ENCODE peak calls at places on chromosomes 3 and 15, in five cellular contexts. E is HepG2, X is sigmoid colon, S is H1, J is GM23338. W is an unnamed sample. For H3K4me1 and H3K36me3, the result is how much of the 10 kb centered on the place peaks cover.

GRCh38 chr15:64349375-64349774 is 6.6 kb downstream of the CSNK1G1 start:
- DNase-seq in E (no peak), X (no peak), S (no peak), J (no peak), W (no peak)

GRCh38 chr15:58074452-58074851 is 8.9 kb upstream of the ALDH1A2 start:
- DNase-seq in E (no peak), X (no peak), S (no peak), J (peak), W (no peak)

GRCh38 chr3:67048067-67048715 is 50.1 kb downstream of the KBTBD8 start:
- DNase-seq in E (no peak), X (no peak), S (no peak), J (no peak), W (no peak)

GRCh38 chr15:70210076-70210475 is 112.4 kb upstream of the TLE3 start:
- DNase-seq in E (no peak), X (no peak), S (no peak), J (no peak), W (no peak)

GRCh38 chr3:183629546-183630301 is 5.7 kb upstream of the KLHL24 start:
- DNase-seq in E (no peak), X (no peak), S (no peak), J (peak), W (no peak)

GRCh38 chr3:49411550-49411967 is 217 bp downstream of the RHOA start:
- DNase-seq in E (peak), X (peak), S (no peak), J (peak), W (peak)

GRCh38 chr3:147760998-147761397 is 351.8 kb downstream of the ZIC1 start:
- DNase-seq in E (no peak), X (no peak), S (no peak), J (no peak), W (no peak)

GRCh38 chr15:52463638-52464037 is 65.0 kb downstream of the MYO5A start:
- DNase-seq in E (no peak), X (no peak), S (no peak), J (no peak), W (no peak)

GRCh38 chr3:190368871-190369270 is 19.1 kb upstream of the CLDN16 start:
- DNase-seq in E (no peak), X (no peak), S (no peak), J (no peak), W (no peak)

GRCh38 chr3:148178508-148178907 is 519.2 kb upstream of the AGTR1 start:
- DNase-seq in E (peak), X (no peak), S (no peak), J (no peak), W (no peak)

GRCh38 chr3:171640520-171641412 is 169.5 kb downstream of the PLD1 start:
- DNase-seq in E (peak), X (no peak), S (no peak), J (peak), W (no peak)

GRCh38 chr3:45425237-45425933 is 37.0 kb downstream of the LARS2 start:
- DNase-seq in E (no peak), X (no peak), S (no peak), J (no peak), W (no peak)

GRCh38 chr3:158233791-158234190 is 123.9 kb downstream of the RSRC1 start:
- DNase-seq in E (no peak), X (no peak), S (no peak), J (no peak), W (no peak)

GRCh38 chr3:13040381-13041074 is 32.7 kb downstream of the IQSEC1 start:
- DNase-seq in E (no peak), X (no peak), S (no peak), J (no peak), W (peak)

GRCh38 chr3:186985713-186986364 is 55.5 kb downstream of the ST6GAL1 start:
- DNase-seq in E (no peak), X (no peak), S (no peak), J (no peak), W (no peak)

GRCh38 chr3:186679151-186679550 is 13.3 kb downstream of the HRG start:
- DNase-seq in E (no peak), X (no peak), S (no peak), J (no peak), W (no peak)

GRCh38 chr3:124966557-124967480 is 32.3 kb upstream of the MUC13 start:
- DNase-seq in E (no peak), X (no peak), S (no peak), J (no peak), W (no peak)

GRCh38 chr3:8649757-8650156 is 5.2 kb upstream of the SSUH2 start:
- DNase-seq in E (no peak), X (peak), S (no peak), J (no peak), W (peak)

GRCh38 chr3:190533511-190534282 is 19.8 kb downstream of the IL1RAP start:
- DNase-seq in E (no peak), X (peak), S (no peak), J (peak), W (no peak)

DNA sequence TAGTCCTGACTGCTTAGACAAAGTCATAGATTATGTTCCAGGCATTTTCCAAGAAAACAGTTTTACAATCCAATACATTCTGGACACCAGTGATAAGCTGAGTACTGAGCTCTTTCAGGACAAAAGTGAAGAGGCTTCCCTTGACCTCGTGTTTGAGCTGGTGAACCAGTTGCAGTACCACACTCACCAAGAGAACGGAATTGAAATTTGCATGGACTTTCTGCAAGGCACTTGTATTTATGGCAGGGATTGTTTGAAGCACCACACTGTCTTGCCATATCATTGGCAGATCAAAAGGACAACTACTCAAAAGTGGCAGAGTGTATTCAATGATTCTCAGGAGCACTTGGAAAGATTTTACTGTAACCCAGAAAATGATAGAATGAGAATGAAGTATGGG is 3.8 kb downstream of the TIPARP start:
- DNase-seq in E (no peak), X (no peak), S (no peak), J (no peak), W (no peak)
- H3K4me1 ChIP-seq in E (half or more), X (half or more), S (under half), J (under half), W (half or more)

DNA sequence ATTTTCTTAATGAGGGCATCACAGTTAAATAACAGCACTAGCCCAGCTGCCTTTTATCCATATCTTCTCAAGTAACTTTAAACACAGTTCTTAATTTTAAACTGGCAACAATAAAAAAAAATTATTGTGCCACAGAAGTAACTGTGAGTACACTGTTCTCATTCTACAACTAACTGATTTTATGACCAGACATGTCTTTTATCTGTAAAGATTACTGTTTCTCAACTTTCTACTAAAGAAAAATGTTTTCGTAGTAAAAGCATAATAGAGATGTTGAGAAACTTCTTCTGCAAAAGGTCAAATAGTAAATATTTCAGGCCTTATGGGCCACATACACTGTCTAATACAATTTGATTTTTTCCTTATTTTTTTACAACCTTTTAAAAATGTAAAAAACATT is 32.0 kb downstream of the PLOD2 start:
- DNase-seq in E (no peak), X (no peak), S (no peak), J (no peak), W (no peak)
- TF ChIP-seq POLR2AphosphoS5 in E (no peak), X (no peak), S (no peak), J (no peak), W (no peak)

GRCh38 chr15:63250312-63250965 is 27.0 kb upstream of the APH1B start:
- DNase-seq in E (no peak), X (no peak), S (no peak), J (no peak), W (no peak)

GRCh38 chr15:63255485-63255990 is 21.9 kb upstream of the APH1B start:
- DNase-seq in E (no peak), X (no peak), S (no peak), J (peak), W (no peak)

GRCh38 chr15:63252292-63252691 is 25.1 kb upstream of the APH1B start:
- DNase-seq in E (no peak), X (no peak), S (no peak), J (no peak), W (no peak)

GRCh38 chr15:63254991-63255390 is 22.4 kb upstream of the APH1B start:
- DNase-seq in E (no peak), X (no peak), S (no peak), J (no peak), W (no peak)

DNA sequence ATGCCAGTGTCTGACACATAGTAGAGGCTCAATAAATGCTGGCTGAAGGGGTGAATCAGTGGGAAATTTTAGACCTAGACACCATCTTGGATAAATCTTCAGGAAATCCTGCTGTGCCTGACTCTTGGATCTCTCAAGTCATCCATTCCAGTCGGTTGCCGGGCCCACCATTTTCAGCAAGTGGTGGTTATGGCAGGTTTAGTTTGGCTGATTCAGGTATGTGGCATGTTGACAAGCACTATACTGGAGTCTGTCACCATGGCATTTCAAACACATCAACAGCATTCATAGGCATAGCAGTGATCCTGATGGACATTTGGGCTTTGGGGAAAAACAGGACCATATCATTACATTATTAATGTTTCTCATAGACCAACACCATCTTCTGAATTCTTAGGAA is 25.7 kb upstream of the APH1B start:
- DNase-seq in E (no peak), X (no peak), S (no peak), J (no peak), W (no peak)
- H3K36me3 ChIP-seq in E (under half), X (under half), S (under half), J (under half), W (half or more)

GRCh38 chr3:58623961-58624360 is 42.6 kb downstream of the FAM3D start:
- DNase-seq in E (no peak), X (no peak), S (no peak), J (no peak), W (no peak)
- H3K4me1 ChIP-seq in E (under half), X (under half), S (under half), J (under half), W (under half)

DNA sequence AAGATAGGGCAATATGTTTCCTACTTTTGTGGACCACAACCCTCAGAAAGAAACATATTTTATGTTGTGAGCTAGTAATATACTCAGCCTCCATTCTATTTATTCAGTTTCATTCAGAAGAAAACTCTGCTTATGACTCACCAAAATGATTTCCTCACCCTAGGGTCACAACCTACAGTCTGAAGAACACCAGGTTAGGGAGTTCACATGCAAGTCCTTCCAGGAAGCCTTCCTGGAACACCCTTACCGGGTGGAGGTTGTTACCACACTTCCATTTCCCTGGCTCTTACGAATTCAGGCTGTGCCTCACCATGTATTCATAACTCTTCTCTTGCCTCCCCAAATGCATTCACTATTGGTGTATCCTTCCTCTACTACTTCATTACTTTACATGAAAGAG is 228.0 kb upstream of the ADAMTS9 start:
- DNase-seq in E (no peak), X (no peak), S (no peak), J (no peak), W (no peak)
- TF ChIP-seq POLR2AphosphoS5 in E (no peak), X (no peak), S (no peak), J (no peak), W (peak)

GRCh38 chr3:142356818-142357217 is 91.0 kb downstream of the XRN1 start:
- DNase-seq in E (no peak), X (no peak), S (no peak), J (no peak), W (no peak)

GRCh38 chr3:142353571-142353970 is 94.3 kb downstream of the XRN1 start:
- DNase-seq in E (no peak), X (no peak), S (no peak), J (no peak), W (no peak)

GRCh38 chr3:142354076-142354475 is 93.8 kb downstream of the XRN1 start:
- DNase-seq in E (no peak), X (no peak), S (no peak), J (no peak), W (no peak)

GRCh38 chr3:142359367-142359766 is 88.5 kb downstream of the XRN1 start:
- DNase-seq in E (no peak), X (no peak), S (no peak), J (no peak), W (no peak)

DNA sequence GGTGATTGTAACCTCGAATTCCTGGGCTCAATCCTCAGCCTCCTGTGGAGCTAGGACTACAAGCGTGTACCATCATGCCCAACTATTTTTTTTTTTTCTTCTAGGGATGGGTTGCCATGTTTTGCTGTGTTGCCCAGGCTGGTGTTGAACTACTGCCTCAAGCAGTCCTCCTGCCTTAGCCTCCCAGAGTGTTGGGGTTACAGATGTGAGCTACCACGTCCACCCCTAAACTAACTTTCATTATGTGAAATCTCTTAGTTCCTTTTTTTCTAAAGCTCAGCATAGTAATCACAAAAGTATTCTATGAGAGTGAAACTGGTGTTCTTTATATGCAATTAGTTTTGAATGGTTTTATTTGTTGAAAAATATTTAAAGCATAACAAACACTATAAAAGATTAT is 92.1 kb downstream of the XRN1 start:
- DNase-seq in E (no peak), X (no peak), S (no peak), J (no peak), W (no peak)
- H3K36me3 ChIP-seq in E (under half), X (under half), S (under half), J (under half), W (half or more)

GRCh38 chr15:77605582-77605981 is 27.1 kb downstream of the LINGO1 start:
- DNase-seq in E (no peak), X (no peak), S (no peak), J (no peak), W (no peak)
- H3K4me1 ChIP-seq in E (under half), X (under half), S (under half), J (under half), W (under half)

DNA sequence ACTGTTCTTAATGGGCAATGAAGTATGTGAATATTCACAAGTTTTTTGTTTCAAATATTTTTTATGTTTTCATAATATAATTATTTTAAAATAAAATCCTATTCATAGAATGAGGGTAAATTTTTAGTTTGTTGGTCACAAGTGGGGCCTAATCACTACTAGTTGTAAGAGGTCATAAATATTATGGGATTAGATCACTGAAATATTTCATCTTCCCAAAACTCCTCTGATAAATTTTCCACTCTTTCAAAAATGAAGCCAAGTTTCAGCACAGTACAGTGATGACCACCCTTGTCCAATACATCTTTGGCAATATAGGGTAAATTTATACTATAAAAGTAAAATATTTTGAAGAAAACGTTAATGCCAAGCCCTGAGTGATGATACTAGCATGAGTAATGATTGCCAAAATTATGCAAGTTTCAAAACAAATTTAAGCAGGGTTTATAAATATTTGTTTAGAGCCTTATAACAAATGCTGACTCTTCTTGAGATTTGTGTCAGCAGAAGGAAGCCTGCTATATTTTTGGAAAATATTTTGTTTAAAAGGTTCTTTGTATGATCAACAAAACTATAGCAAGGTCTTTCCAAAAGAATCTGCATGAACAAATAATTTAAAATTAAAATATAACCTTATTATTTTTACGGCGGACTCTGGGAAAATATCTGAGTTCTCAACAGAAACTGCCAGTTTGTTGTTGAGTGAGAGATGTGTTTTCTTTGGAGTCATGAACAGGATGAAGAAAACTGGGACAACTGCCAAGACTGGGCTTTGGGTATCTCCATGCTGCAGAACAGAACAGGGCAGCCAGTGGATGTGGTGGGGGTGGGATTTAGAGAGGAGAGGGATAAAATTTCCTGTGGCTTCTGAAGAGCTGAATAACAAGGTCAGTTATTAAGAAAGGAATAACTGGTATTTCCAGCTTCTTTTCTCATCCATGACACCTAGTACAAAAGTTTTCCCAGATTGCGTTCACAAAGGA is 17.9 kb upstream of the TM4SF1 start:
- DNase-seq in E (peak), X (no peak), S (no peak), J (no peak), W (no peak)
- TF ChIP-seq POLR2AphosphoS5 in E (no peak), X (no peak), S (no peak), J (no peak), W (no peak)

DNA sequence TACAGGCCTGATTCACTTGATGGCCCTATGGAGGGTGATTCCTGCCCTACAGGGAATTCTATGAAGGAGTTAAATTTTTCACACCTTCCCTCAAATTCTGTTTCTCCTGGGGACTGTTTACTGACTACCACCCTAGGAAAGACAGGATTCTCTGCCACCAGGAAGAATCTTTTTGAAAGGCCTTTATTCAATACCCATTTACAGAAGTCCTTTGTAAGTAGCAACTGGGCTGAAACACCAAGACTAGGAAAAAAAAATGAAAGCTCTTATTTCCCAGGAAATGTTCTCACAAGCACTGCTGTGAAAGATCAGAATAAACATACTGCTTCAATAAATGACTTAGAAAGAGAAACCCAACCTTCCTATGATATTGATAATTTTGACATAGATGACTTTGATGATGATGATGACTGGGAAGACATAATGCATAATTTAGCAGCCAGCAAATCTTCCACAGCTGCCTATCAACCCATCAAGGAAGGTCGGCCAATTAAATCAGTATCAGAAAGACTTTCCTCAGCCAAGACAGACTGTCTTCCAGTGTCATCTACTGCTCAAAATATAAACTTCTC is 43.6 kb downstream of the BLM start:
- DNase-seq in E (no peak), X (no peak), S (no peak), J (no peak), W (no peak)
- H3K36me3 ChIP-seq in E (under half), X (under half), S (under half), J (under half), W (under half)

GRCh38 chr3:71315431-71315830 is 268.1 kb downstream of the FOXP1 start:
- DNase-seq in E (no peak), X (no peak), S (no peak), J (no peak), W (no peak)
- H3K4me1 ChIP-seq in E (under half), X (under half), S (under half), J (under half), W (under half)